ENCODE peak calls at places on chromosome 11, in four cellular contexts. N, Z, B and F are unnamed samples.

GRCh38 chr11:36019722-36020121 is 75.9 kb downstream of the LDLRAD3 start:
- DNase-seq in B (no peak), Z (no peak), N (no peak), F (no peak)

GRCh38 chr11:266676-267439 is 11.3 kb upstream of the NLRP6 start:
- DNase-seq in N (no peak), Z (peak), B (no peak), F (peak)

GRCh38 chr11:130606781-130607511 is 158.5 kb downstream of the ADAMTS15 start:
- DNase-seq in N (peak), Z (no peak), B (no peak), F (no peak)

GRCh38 chr11:17631702-17632365 is 84.8 kb downstream of the OTOG start:
- DNase-seq in N (no peak), B (no peak), Z (no peak), F (no peak)

GRCh38 chr11:103315248-103315647 is 206.0 kb downstream of the DYNC2H1 start:
- DNase-seq in N (no peak), B (no peak), Z (no peak), F (no peak)

GRCh38 chr11:128764617-128765095 is 70.8 kb downstream of the FLI1 start:
- DNase-seq in B (no peak), N (no peak), Z (no peak), F (no peak)

GRCh38 chr11:65882191-65883057 is 2.8 kb downstream of the CTSW start:
- DNase-seq in B (no peak), N (no peak), Z (no peak), F (no peak)

GRCh38 chr11:100203789-100204188 is 483.3 kb upstream of the ARHGAP42 start:
- DNase-seq in B (no peak), Z (no peak), N (no peak), F (no peak)

GRCh38 chr11:14411818-14412217 is 52.8 kb upstream of the RRAS2 start:
- DNase-seq in B (no peak), N (peak), Z (no peak), F (no peak)

GRCh38 chr11:46119352-46120216 is 1.7 kb downstream of the PHF21A start:
- DNase-seq in Z (peak), N (peak), B (peak), F (peak)

GRCh38 chr11:73750238-73750637 is 10.6 kb downstream of the RAB6A start:
- DNase-seq in N (no peak), B (no peak), Z (no peak), F (no peak)

GRCh38 chr11:64485077-64485476 is 105.9 kb upstream of the SLC22A12 start:
- DNase-seq in B (no peak), Z (no peak), N (no peak), F (no peak)

GRCh38 chr11:132471491-132471890 is 1060.8 kb downstream of the OPCML start:
- DNase-seq in Z (no peak), B (no peak), N (no peak), F (no peak)

GRCh38 chr11:61297741-61298140 is 2.6 kb upstream of the VWCE start:
- DNase-seq in B (no peak), Z (no peak), N (peak), F (no peak)

GRCh38 chr11:75603791-75604736 is 42.0 kb downstream of the SERPINH1 start:
- DNase-seq in B (no peak), N (peak), Z (no peak), F (no peak)

GRCh38 chr11:57770793-57771192 is 9.2 kb downstream of the CTNND1 start:
- DNase-seq in B (no peak), N (no peak), Z (no peak), F (no peak)

GRCh38 chr11:44619931-44620725 is 54.7 kb downstream of the CD82 start:
- DNase-seq in B (no peak), N (no peak), Z (no peak), F (no peak)

GRCh38 chr11:122069946-122070345 is 46.1 kb downstream of the BLID start:
- DNase-seq in N (peak), Z (peak), B (no peak), F (no peak)

GRCh38 chr11:92380882-92381281 is 156.3 kb downstream of the FAT3 start:
- DNase-seq in B (no peak), N (peak), Z (no peak), F (no peak)

GRCh38 chr11:64710418-64711137 is 12.4 kb downstream of the NRXN2 start:
- DNase-seq in N (peak), B (no peak), Z (no peak), F (no peak)

GRCh38 chr11:112227002-112227401 is 774 bp downstream of the PTS start:
- DNase-seq in B (peak), Z (peak), N (peak), F (no peak)

GRCh38 chr11:64608636-64609035 is 17.6 kb downstream of the SLC22A12 start:
- DNase-seq in B (no peak), Z (no peak), N (no peak), F (no peak)

GRCh38 chr11:12808519-12808918 is 134.3 kb downstream of the TEAD1 start:
- DNase-seq in B (no peak), N (peak), Z (no peak), F (no peak)

GRCh38 chr11:117075186-117075585 is 23.0 kb downstream of the SIK3 start:
- DNase-seq in Z (no peak), N (no peak), B (no peak), F (no peak)

GRCh38 chr11:62431171-62431895 is 12.5 kb downstream of the SCGB1A1 start:
- DNase-seq in Z (peak), B (no peak), N (peak), F (no peak)

GRCh38 chr11:75337195-75337654 is 14.2 kb downstream of the ARRB1 start:
- DNase-seq in B (no peak), N (no peak), Z (peak), F (no peak)

GRCh38 chr11:64723117-64723906 is at the start of gene NRXN2:
- DNase-seq in Z (peak), B (peak), N (peak), F (peak)